ENCODE peak calls at places on chromosome 10, in five cellular contexts. G is SK-MEL-5, C is T-cell, H is ELR, U is small intestine. R is an unnamed sample.

GRCh38 chr10:12041766-12042408 is 722 bp downstream of the UPF2 start:
- DNase-seq in G (peak; percentile 9), C (no peak), H (peak; percentile 55), U (peak; percentile 53), R (no peak)

GRCh38 chr10:14822879-14823755 is 14.7 kb downstream of the CDNF start:
- DNase-seq in G (peak; percentile 64), C (peak; percentile 20), H (peak; percentile 74), U (peak; percentile 28), R (no peak)

GRCh38 chr10:49258351-49258683 is 40.7 kb upstream of the C10orf71 start:
- DNase-seq in G (no peak), C (no peak), H (no peak), U (no peak), R (no peak)

GRCh38 chr10:71783917-71784678 is 10.8 kb upstream of the VSIR start:
- DNase-seq in G (no peak), C (no peak), H (no peak), U (no peak), R (peak; percentile 55)

GRCh38 chr10:79245539-79246208 is 101.6 kb upstream of the PPIF start:
- DNase-seq in G (no peak), C (no peak), H (no peak), U (no peak), R (no peak)

GRCh38 chr10:96321822-96322221 is 17.6 kb downstream of the DNTT start:
- DNase-seq in G (no peak), C (no peak), H (no peak), U (no peak), R (no peak)

GRCh38 chr10:30207485-30208052 is 141.5 kb downstream of the MTPAP start:
- DNase-seq in G (no peak), C (no peak), H (peak; percentile 25), U (no peak), R (no peak)

GRCh38 chr10:119489572-119490326 is 52.8 kb downstream of the RGS10 start:
- DNase-seq in G (peak; percentile 55), C (no peak), H (peak; percentile 64), U (peak; percentile 48), R (peak; percentile 31)

GRCh38 chr10:105971460-105971859 is 1193.0 kb downstream of the SORCS1 start:
- DNase-seq in G (no peak), C (no peak), H (no peak), U (no peak), R (no peak)